ENCODE peak calls at places on chromosome 13, in nine cellular contexts. W is AG04450, X is choroid plexus epithelial cell, S is esophagus squamous epithelium, T is HFF-Myc, Q is cardiac muscle cell, H is dorsolateral prefrontal cortex, N is neural progenitor cell, M is adrenal gland. R is an unnamed sample.

GRCh38 chr13:30346159-30346788 is 38.9 kb upstream of the KATNAL1 start:
- DNase-seq in W (no peak), X (no peak), S (no peak), T (no peak), Q (no peak), H (no peak), N (no peak), M (no peak), R (no peak)

GRCh38 chr13:102117175-102117830 is 284.5 kb downstream of the FGF14 start:
- DNase-seq in W (no peak), X (no peak), S (no peak), T (no peak), Q (no peak), H (no peak), N (no peak), M (no peak), R (no peak)

GRCh38 chr13:89953581-89953980 is 1393.9 kb upstream of the MIR17HG start:
- DNase-seq in W (no peak), X (no peak), S (no peak), T (no peak), Q (no peak), H (no peak), N (no peak), M (no peak), R (no peak)

GRCh38 chr13:41694902-41695301 is 237.6 kb downstream of the RGCC start:
- DNase-seq in W (peak; percentile 70), X (peak; percentile 95), S (no peak), T (peak; percentile 86), Q (peak; percentile 61), H (no peak), N (no peak), M (peak; percentile 62), R (peak; percentile 91)

GRCh38 chr13:50798923-50799322 is 44.6 kb downstream of the DLEU7 start:
- DNase-seq in W (no peak), X (peak; percentile 16), S (no peak), T (peak; percentile 16), Q (no peak), H (no peak), N (no peak), M (no peak), R (peak; percentile 17)

GRCh38 chr13:60351326-60351725 is 45.7 kb upstream of the TDRD3 start:
- DNase-seq in W (peak; percentile 13), X (peak; percentile 97), S (no peak), T (peak; percentile 88), Q (no peak), H (no peak), N (no peak), M (no peak), R (peak; percentile 37)

GRCh38 chr13:33636955-33637670 is 180.8 kb upstream of the RFC3 start:
- DNase-seq in W (no peak), X (no peak), S (no peak), T (no peak), Q (no peak), H (no peak), N (no peak), M (no peak), R (no peak)

GRCh38 chr13:42649761-42650289 is 75.9 kb downstream of the TNFSF11 start:
- DNase-seq in W (no peak), X (peak; percentile 29), S (no peak), T (no peak), Q (no peak), H (no peak), N (no peak), M (no peak), R (no peak)

GRCh38 chr13:37656247-37656940 is 57.8 kb upstream of the POSTN start:
- DNase-seq in W (peak; percentile 89), X (peak; percentile 97), S (no peak), T (peak; percentile 55), Q (no peak), H (no peak), N (no peak), M (no peak), R (peak; percentile 94)

GRCh38 chr13:102402292-102402691 is 444 bp upstream of the FGF14 start:
- DNase-seq in W (no peak), X (peak; percentile 41), S (no peak), T (no peak), Q (peak; percentile 23), H (peak; percentile 74), N (peak; percentile 91), M (no peak), R (no peak)

GRCh38 chr13:29529755-29530154 is 65.7 kb downstream of the SLC7A1 start:
- DNase-seq in W (no peak), X (no peak), S (no peak), T (no peak), Q (no peak), H (no peak), N (no peak), M (no peak), R (no peak)

GRCh38 chr13:38366954-38367645 is 17.4 kb downstream of the UFM1 start:
- DNase-seq in W (no peak), X (peak; percentile 28), S (no peak), T (no peak), Q (no peak), H (no peak), N (no peak), M (no peak), R (peak; percentile 17)

GRCh38 chr13:105665284-105665683 is 870.2 kb downstream of the EFNB2 start:
- DNase-seq in W (no peak), X (peak; percentile 60), S (no peak), T (no peak), Q (no peak), H (no peak), N (no peak), M (no peak), R (peak; percentile 2)

GRCh38 chr13:89565711-89566110 is 1781.8 kb upstream of the MIR17HG start:
- DNase-seq in W (no peak), X (no peak), S (no peak), T (no peak), Q (no peak), H (no peak), N (no peak), M (no peak), R (no peak)

GRCh38 chr13:48235100-48235813 is 2.3 kb downstream of the ITM2B start:
- DNase-seq in W (no peak), X (peak; percentile 54), S (no peak), T (no peak), Q (peak; percentile 52), H (no peak), N (peak; percentile 42), M (peak; percentile 45), R (no peak)
- H3K4me3 ChIP-seq in W (peak overlapping the region; percentile 98), X (peak overlapping the region; percentile 99), S (peak overlapping the region; percentile 95), T (peak overlapping the region; percentile 93), Q (peak overlapping the region; percentile 97), H (peak overlapping the region; percentile 94), N (peak overlapping the region; percentile 100), M (peak overlapping the region; percentile 97), R (peak overlapping the region; percentile 10)

GRCh38 chr13:21557995-21558394 is 46.0 kb downstream of the MICU2 start:
- DNase-seq in W (no peak), X (peak; percentile 60), S (no peak), T (no peak), Q (peak; percentile 59), H (no peak), N (peak; percentile 59), M (no peak), R (no peak)
- TF ChIP-seq CTCF in W (peak; percentile 41), X (peak; percentile 69), S (no peak), T (peak; percentile 56), Q (peak; percentile 52), H (no peak), N (peak; percentile 67), M (peak; percentile 42), R (peak; percentile 58)

DNA sequence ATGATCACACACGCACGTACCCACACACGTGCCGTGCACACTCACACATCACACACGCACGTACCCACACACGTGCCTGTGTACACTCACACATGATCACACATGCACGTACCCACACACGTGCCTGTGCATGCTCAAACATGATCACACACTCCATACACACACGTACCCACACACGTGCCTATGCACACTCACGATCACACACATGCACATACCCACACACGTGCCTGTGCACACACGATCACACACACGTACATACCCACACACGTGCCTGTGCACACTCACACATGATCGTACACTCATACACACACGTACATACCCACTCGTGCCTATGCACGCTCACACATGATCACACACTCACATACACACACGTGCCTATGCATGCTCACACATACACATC is 86.8 kb downstream of the RAB20 start:
- DNase-seq in W (no peak), X (no peak), S (no peak), T (no peak), Q (no peak), H (no peak), N (no peak), M (no peak), R (no peak)
- H3K4me3 ChIP-seq in W (no peak overlapping the region), X (no peak overlapping the region), S (no peak overlapping the region), T (no peak overlapping the region), Q (no peak overlapping the region), H (no peak overlapping the region), N (no peak overlapping the region), M (no peak overlapping the region), R (no peak overlapping the region)

DNA sequence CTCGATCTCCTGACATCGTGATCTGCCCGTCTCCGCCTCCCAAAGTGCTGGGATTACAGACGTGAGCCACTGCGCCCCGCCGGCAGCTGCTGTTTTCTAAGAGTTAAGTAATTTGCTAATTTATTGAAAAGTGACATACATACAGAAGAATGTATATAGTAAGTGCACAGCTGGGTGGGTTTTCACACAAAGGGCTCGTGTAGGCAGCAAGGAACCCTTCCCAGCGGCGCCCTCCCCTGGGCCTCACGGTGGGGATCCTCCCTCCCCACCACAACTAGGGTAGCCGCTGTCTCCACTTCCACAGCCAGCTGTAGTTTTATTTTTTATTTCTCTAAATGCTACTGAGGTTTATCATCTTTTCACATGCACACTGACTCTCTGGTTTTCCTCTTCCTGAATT is 64.9 kb downstream of the CRYL1 start:
- DNase-seq in W (no peak), X (peak; percentile 43), S (no peak), T (no peak), Q (no peak), H (no peak), N (no peak), M (no peak), R (no peak)
- TF ChIP-seq CTCF in W (no peak), X (no peak), S (no peak), T (no peak), Q (no peak), H (no peak), N (no peak), M (no peak), R (no peak)